ENCODE peak calls at places on chromosomes 11 and 22, in seven cellular contexts. A, F, U, S, X, R and C are unnamed samples.

GRCh38 chr11:59773082-59773438 is 17.9 kb downstream of the STX3 start:
- DNase-seq in S (no peak), U (no peak), R (no peak), F (no peak), A (no peak), X (no peak), C (no peak)

GRCh38 chr11:10381730-10382129 is 73.3 kb upstream of the AMPD3 start:
- DNase-seq in X (no peak), A (no peak), F (no peak), S (peak), U (no peak), R (no peak), C (peak)

GRCh38 chr11:2987881-2988280 is 4.2 kb downstream of the NAP1L4 start:
- DNase-seq in S (peak), F (no peak), X (no peak), A (no peak), U (no peak), R (no peak), C (no peak)

GRCh38 chr11:35255514-35255913 is 116.5 kb downstream of the CD44 start:
- DNase-seq in A (no peak), R (no peak), U (no peak), S (no peak), F (no peak), X (no peak), C (no peak)

GRCh38 chr22:41234815-41235687 is 5.7 kb downstream of the CHADL start:
- DNase-seq in S (no peak), F (no peak), U (no peak), A (no peak), R (no peak), X (no peak), C (no peak)

GRCh38 chr22:19851291-19852176 is 3.1 kb downstream of the GNB1L start:
- DNase-seq in U (no peak), A (no peak), F (peak), S (no peak), X (no peak), R (no peak), C (no peak)

GRCh38 chr11:122375687-122376399 is 259.8 kb upstream of the BLID start:
- DNase-seq in F (no peak), S (no peak), A (no peak), X (no peak), R (no peak), U (no peak), C (peak)

GRCh38 chr11:128610765-128611617 is 23.6 kb upstream of the ETS1 start:
- DNase-seq in U (no peak), A (no peak), S (no peak), F (no peak), X (peak), R (no peak), C (no peak)

GRCh38 chr22:23903328-23903971 is 9.3 kb downstream of the MIF start:
- DNase-seq in F (no peak), X (no peak), R (no peak), A (no peak), S (no peak), U (no peak), C (no peak)

GRCh38 chr11:6321356-6321755 is 1.1 kb upstream of the CAVIN3 start:
- DNase-seq in A (no peak), S (no peak), X (no peak), R (no peak), F (no peak), U (no peak), C (no peak)

GRCh38 chr11:6320411-6321207 is at the start of gene CAVIN3:
- DNase-seq in X (no peak), R (peak), U (peak), A (peak), S (peak), F (peak), C (peak)

GRCh38 chr11:6323291-6323905 is 3.1 kb upstream of the CAVIN3 start:
- DNase-seq in X (no peak), R (peak), A (no peak), S (no peak), U (no peak), F (no peak), C (no peak)

GRCh38 chr11:6319879-6320410 is 356 bp downstream of the CAVIN3 start:
- DNase-seq in S (peak), R (peak), F (peak), U (peak), A (peak), X (no peak), C (peak)

DNA sequence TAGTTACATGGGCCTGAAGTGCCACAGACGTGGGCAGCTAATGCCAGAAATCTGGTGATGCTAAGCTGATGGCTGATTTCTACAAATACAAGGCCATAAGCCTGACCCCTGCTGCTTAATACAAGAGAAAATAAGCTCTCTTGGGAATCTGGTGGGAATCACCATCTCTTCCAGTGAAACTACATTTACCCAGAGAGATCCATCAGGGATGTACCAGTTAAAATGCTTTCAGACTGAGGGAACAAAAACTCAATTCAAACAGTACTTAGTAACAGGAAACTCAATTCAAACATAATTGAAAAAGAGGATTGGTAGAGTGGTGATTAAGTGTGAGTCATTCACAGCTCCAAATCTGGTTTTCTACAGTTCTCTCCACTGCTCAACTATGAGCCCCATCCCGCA is 1.7 kb upstream of the CAVIN3 start:
- DNase-seq in F (no peak), R (no peak), X (no peak), U (no peak), S (peak), A (no peak), C (peak)
- H3K4me3 ChIP-seq in F (no peak), R (no peak), X (no peak), U (no peak), S (peak), A (no peak), C (no peak)

DNA sequence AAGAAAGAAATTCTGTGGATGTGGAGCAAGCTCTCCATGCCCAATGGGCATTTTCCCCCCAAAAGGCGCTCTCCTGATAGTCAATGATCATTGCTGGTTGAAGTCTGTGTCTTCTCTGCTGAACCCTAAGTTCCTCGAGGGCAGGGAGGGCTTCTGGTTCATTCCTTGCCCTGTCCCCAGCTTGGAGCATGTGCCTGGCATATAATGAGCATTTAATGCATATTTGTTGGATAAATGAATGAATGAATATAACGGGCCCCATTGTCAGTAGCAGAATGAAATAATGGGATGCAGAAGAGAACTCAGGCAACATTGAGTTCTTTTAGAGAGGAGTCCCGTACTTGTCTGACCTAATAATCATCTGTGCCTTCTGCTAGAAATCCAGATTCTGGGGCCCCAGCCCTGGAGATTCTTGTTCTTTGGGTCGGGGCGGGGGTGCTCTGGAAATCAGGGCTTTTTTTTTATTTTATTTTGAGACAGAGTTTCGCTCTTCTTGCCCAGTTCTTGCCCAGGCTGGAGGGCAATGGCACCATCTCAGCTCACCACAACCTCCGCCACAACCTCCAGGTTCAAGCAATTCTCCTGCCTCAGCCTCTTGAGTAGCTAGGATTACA is 64.4 kb downstream of the CD82 start:
- DNase-seq in X (no peak), A (no peak), F (no peak), R (no peak), U (no peak), S (no peak), C (no peak)
- H3K4me3 ChIP-seq in X (no peak), A (no peak), F (no peak), R (no peak), U (no peak), S (no peak), C (no peak)

GRCh38 chr11:114796954-114797721 is 118.8 kb downstream of the NXPE2 start:
- DNase-seq in X (no peak), A (no peak), R (no peak), S (no peak), F (no peak), U (no peak), C (no peak)

GRCh38 chr11:114794048-114794684 is 115.8 kb downstream of the NXPE2 start:
- DNase-seq in S (no peak), F (no peak), A (no peak), U (no peak), X (no peak), R (no peak), C (no peak)

DNA sequence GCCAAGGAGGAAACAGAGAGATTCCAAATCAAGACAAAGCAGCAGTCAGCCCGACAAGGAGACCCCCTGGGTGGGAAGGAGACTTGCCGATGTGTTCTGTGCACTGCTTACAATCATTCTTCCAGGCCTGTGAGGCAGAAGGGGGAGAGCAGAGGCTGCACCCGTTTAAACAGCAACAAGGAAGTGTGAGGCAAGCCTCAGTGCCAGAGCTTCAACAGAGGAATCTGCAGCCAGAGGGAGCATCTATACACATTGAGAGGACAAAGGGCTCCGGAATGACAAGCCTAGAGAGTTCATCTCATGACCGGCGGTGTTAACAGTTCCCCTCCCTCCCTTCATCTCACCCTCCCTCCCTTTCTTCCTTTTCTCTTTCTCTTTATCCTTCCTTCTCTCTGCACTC is 121.2 kb downstream of the NXPE2 start:
- DNase-seq in U (no peak), S (no peak), A (peak), X (no peak), F (no peak), R (no peak), C (peak)
- H3K4me3 ChIP-seq in U (no peak), S (no peak), A (no peak), X (no peak), F (no peak), R (no peak), C (no peak)

GRCh38 chr11:61683116-61683515 is 2.9 kb downstream of the DAGLA start:
- DNase-seq in X (no peak), U (no peak), S (no peak), F (no peak), R (no peak), A (no peak), C (no peak)

GRCh38 chr11:61685611-61685955 is 5.4 kb downstream of the DAGLA start:
- DNase-seq in S (no peak), X (no peak), A (no peak), U (no peak), R (no peak), F (no peak), C (no peak)

GRCh38 chr11:61684870-61685610 is 4.8 kb downstream of the DAGLA start:
- DNase-seq in F (no peak), U (no peak), X (no peak), S (no peak), A (no peak), R (no peak), C (no peak)

GRCh38 chr11:61682093-61682732 is 2.0 kb downstream of the DAGLA start:
- DNase-seq in F (no peak), U (no peak), S (peak), A (no peak), R (peak), X (no peak), C (no peak)

DNA sequence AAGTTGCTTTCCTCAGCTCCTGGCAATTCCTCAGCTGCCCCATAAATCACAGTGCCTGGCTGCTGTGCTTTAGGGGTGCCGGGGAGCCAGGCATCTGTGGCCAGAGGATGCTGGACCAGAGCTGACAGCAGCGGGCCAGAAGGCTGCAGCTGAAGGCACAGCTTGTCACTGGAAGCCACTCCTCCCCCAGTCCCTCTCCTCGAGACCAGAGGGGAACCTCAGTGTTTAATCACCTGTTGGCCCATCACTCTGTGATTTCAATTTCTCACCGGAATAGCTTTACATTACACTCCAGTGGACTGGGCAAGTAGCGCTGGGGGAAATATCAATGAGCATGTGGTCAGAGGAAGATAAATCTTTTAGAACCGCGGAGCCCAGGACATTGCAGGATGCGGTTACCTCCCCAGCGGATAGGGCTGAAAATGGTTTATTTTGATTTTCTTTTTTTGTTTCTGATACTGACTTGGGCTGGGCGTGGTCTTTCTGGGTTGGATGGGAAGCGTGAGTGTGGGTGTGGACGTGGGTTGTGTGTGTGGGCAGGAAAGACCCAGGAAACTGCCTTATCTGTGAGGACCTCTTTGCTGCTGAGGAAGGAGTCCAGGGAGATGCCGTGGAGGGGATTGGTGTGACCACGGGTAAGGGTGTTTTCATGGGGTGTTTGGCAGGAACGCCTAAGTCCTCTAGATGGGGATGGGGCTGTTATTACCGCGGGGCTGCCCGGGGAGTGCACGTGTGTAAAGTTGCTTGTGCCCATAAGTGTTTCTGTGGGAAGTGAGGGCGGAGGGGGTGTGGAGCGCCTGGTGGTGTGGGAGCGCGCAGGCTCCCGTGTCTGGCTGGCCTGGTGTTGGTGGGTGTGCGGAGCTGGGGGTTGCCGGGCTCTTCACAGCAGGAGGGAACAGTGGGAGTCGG is 4.0 kb downstream of the DAGLA start:
- DNase-seq in F (no peak), A (no peak), S (no peak), R (no peak), X (no peak), U (no peak), C (no peak)
- H3K4me3 ChIP-seq in F (no peak), A (no peak), S (no peak), R (no peak), X (peak), U (no peak), C (no peak)

GRCh38 chr11:120239713-120240640 is at the start of gene POU2F3:
- DNase-seq in S (no peak), A (peak), U (no peak), F (no peak), X (no peak), R (peak), C (peak)

GRCh38 chr11:120238968-120239620 is 846 bp upstream of the POU2F3 start:
- DNase-seq in X (no peak), R (no peak), A (no peak), U (no peak), S (no peak), F (no peak), C (no peak)

GRCh38 chr11:120241277-120241676 is 1.3 kb downstream of the POU2F3 start:
- DNase-seq in R (no peak), F (no peak), X (no peak), U (no peak), S (no peak), A (no peak), C (no peak)

GRCh38 chr11:120243221-120243620 is 3.3 kb downstream of the POU2F3 start:
- DNase-seq in A (no peak), X (no peak), S (no peak), F (no peak), R (no peak), U (no peak), C (no peak)

GRCh38 chr11:120240866-120241265 is 926 bp downstream of the POU2F3 start:
- DNase-seq in A (no peak), S (no peak), X (no peak), U (no peak), F (no peak), R (no peak), C (no peak)
- H3K4me3 ChIP-seq in A (no peak), S (no peak), X (no peak), U (no peak), F (no peak), R (no peak), C (no peak)

GRCh38 chr11:28833670-28834069 is 725.5 kb downstream of the METTL15 start:
- DNase-seq in A (peak), U (no peak), X (no peak), R (no peak), S (peak), F (no peak), C (peak)
- H3K4me3 ChIP-seq in A (no peak), U (no peak), X (no peak), R (no peak), S (no peak), F (no peak), C (no peak)

GRCh38 chr22:28902490-28902889 is 19.1 kb downstream of the ZNRF3 start:
- DNase-seq in F (no peak), A (no peak), S (no peak), R (no peak), X (no peak), U (no peak), C (no peak)
- H3K4me3 ChIP-seq in F (no peak), A (no peak), S (no peak), R (no peak), X (no peak), U (no peak), C (no peak)

DNA sequence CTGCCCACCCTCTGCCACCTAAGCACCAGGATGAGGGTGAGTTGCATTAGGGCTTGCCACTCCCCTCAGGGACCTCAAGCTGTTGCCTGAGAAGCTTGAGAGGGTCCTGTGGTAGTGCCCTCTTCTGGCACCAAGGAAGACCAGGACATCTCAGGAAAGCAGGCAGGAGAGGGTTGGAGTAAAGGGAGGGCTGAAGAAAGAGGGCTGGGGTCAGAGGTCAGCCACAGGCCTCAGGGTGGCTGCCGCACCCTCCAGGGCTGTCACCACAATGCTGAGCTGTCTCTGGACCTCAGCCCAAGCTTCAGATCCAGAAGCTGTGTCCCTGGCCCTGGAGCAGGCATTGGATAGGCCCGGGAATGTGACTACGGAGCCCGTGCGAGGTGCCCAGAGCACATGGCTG is 4.1 kb downstream of the SAC3D1 start:
- DNase-seq in F (no peak), X (no peak), U (no peak), S (no peak), R (no peak), A (no peak), C (no peak)
- H3K4me3 ChIP-seq in F (no peak), X (no peak), U (no peak), S (no peak), R (no peak), A (no peak), C (no peak)

GRCh38 chr11:117986981-117987495 is 844 bp downstream of the IL10RA start:
- DNase-seq in U (no peak), F (no peak), S (no peak), A (no peak), R (no peak), X (peak), C (no peak)

GRCh38 chr11:117992136-117992535 is 5.9 kb downstream of the IL10RA start:
- DNase-seq in F (no peak), S (no peak), X (no peak), U (no peak), A (no peak), R (no peak), C (no peak)

GRCh38 chr11:117992620-117993019 is 6.4 kb downstream of the IL10RA start:
- DNase-seq in F (no peak), U (no peak), R (no peak), S (no peak), X (no peak), A (no peak), C (no peak)

GRCh38 chr11:117985953-117986887 is at the start of gene IL10RA:
- DNase-seq in R (peak), X (peak), F (peak), S (peak), A (peak), U (no peak), C (peak)

GRCh38 chr11:117989351-117990102 is 3.3 kb downstream of the IL10RA start:
- DNase-seq in U (no peak), S (no peak), F (no peak), R (peak), X (no peak), A (no peak), C (no peak)
- H3K4me3 ChIP-seq in U (peak), S (no peak), F (peak), R (no peak), X (peak), A (no peak), C (no peak)

DNA sequence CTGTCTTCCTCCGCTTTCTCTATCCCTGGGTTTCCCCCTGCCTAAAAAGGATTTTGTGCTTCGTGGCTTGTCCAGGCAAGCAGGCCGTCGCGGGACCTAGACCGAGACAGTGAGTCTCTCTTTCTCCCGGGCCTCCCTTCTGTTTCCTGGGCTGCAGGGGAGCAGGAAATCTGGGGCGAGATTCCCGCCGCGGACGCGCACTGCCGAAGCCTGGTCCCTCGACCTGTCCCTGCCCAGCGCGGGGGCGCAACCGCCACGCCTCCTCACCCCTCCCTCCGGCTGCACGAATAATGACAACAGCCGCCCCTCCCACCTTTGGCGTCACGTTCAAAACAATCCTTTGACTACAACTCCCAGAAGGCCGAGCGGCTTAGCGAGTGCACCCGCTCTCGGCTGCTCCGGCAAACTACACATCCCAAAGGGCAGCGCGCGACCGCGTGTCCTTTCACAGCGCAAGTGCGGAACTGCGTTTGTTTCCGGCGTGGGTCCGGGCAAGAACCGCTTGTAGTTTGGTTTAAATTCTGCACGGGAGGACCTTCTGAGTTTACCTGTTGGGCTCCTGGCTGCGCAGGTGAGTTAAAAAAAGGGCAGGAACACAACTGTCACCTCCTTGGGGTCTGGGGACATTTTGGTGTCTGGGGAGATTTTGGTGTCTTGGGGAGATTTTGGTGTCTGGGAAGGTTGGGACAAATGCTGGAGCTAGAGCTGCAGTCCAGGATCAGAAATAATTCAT is at the start of gene CLP1:
- DNase-seq in S (peak), F (peak), R (peak), X (peak), A (peak), U (peak), C (peak)
- H3K4me3 ChIP-seq in S (peak), F (peak), R (peak), X (peak), A (peak), U (peak), C (peak)